ENCODE peak calls at places on chromosomes 11 and 22, in eight cellular contexts. H is frontal cortex; J is substantia nigra; L is NCI-H1436 treated with DMSO at 0.1 percent for 48 hours; F is effector memory CD4-positive, alpha-beta T cell; G is activated T-cell treated with anti-CD3 and anti-CD28 coated beads for 1 hour; E is DMS153; M is IMR-90. K is an unnamed sample.

GRCh38 chr11:68859123-68859522 is 17.4 kb upstream of the CPT1A start:
- DNase-seq in J (no peak), F (no peak), M (no peak), G (no peak), L (no peak), H (no peak), E (no peak), K (no peak)

GRCh38 chr22:43343262-43343988 is at the start of gene SCUBE1:
- DNase-seq in H (peak), E (peak), L (peak), M (no peak), F (peak), G (peak), J (no peak), K (peak)

GRCh38 chr22:46029574-46030200 is 52.7 kb upstream of the WNT7B start:
- DNase-seq in L (no peak), J (no peak), M (no peak), H (no peak), E (no peak), F (no peak), G (no peak), K (no peak)

GRCh38 chr11:35038211-35038930 is 100.6 kb upstream of the CD44 start:
- DNase-seq in J (no peak), E (no peak), F (no peak), M (no peak), L (no peak), H (no peak), G (no peak), K (no peak)

GRCh38 chr11:62147545-62147944 is 23.7 kb downstream of the INCENP start:
- DNase-seq in M (no peak), H (no peak), G (no peak), J (no peak), F (no peak), E (no peak), L (no peak), K (no peak)

GRCh38 chr11:126163074-126163700 is 48.3 kb downstream of the RPUSD4 start:
- DNase-seq in G (no peak), J (no peak), L (no peak), F (no peak), H (no peak), E (no peak), M (peak), K (no peak)

GRCh38 chr11:94459576-94459975 is 34.1 kb downstream of the MRE11 start:
- DNase-seq in J (no peak), G (no peak), L (no peak), E (no peak), H (no peak), M (no peak), F (no peak), K (no peak)

GRCh38 chr22:37498289-37498909 is 12.2 kb upstream of the MFNG start:
- DNase-seq in J (no peak), H (no peak), M (no peak), F (peak), L (no peak), E (no peak), G (peak), K (peak)

GRCh38 chr22:38843201-38843715 is 570 bp downstream of the NPTXR start:
- DNase-seq in E (peak), L (no peak), M (peak), F (peak), H (peak), G (peak), J (no peak), K (peak)

GRCh38 chr22:49683032-49683431 is 144.6 kb downstream of the BRD1 start:
- DNase-seq in E (no peak), H (no peak), M (no peak), L (no peak), F (no peak), G (no peak), J (no peak), K (no peak)

GRCh38 chr11:73667906-73668305 is 21.5 kb downstream of the PLEKHB1 start:
- DNase-seq in E (no peak), F (no peak), H (no peak), L (no peak), G (no peak), J (no peak), M (peak), K (no peak)

GRCh38 chr11:36566407-36567053 is 1.3 kb upstream of the RAG1 start:
- DNase-seq in F (no peak), M (no peak), L (no peak), H (no peak), G (no peak), E (no peak), J (no peak), K (no peak)

GRCh38 chr11:132228756-132229325 is 858.4 kb downstream of the NTM start:
- DNase-seq in F (no peak), J (no peak), H (no peak), G (no peak), L (no peak), M (peak), E (no peak), K (no peak)

GRCh38 chr11:1479678-1480118 is 6.9 kb downstream of the MOB2 start:
- DNase-seq in G (no peak), M (no peak), F (no peak), J (no peak), L (no peak), E (no peak), H (no peak), K (no peak)

GRCh38 chr11:75858613-75859012 is 43.6 kb downstream of the UVRAG start:
- DNase-seq in F (no peak), G (no peak), H (no peak), E (no peak), L (no peak), J (no peak), M (peak), K (no peak)

GRCh38 chr11:69002743-69003231 is 10.3 kb downstream of the MRGPRF start:
- DNase-seq in E (no peak), L (no peak), H (no peak), M (no peak), J (no peak), G (no peak), F (no peak), K (no peak)

GRCh38 chr11:34680918-34681554 is 60.1 kb downstream of the EHF start:
- DNase-seq in E (peak), F (no peak), M (peak), J (no peak), G (no peak), H (no peak), L (no peak), K (no peak)

GRCh38 chr11:76698321-76699043 is 27.9 kb upstream of the LRRC32 start:
- DNase-seq in G (no peak), M (no peak), E (no peak), F (no peak), L (no peak), H (no peak), J (no peak), K (no peak)

GRCh38 chr11:94455861-94456260 is 37.8 kb downstream of the MRE11 start:
- DNase-seq in M (no peak), F (no peak), G (no peak), E (no peak), J (no peak), L (no peak), H (no peak), K (no peak)

GRCh38 chr11:112292785-112293407 is 32.2 kb upstream of the PLET1 start:
- DNase-seq in L (no peak), F (no peak), H (no peak), E (no peak), M (peak), G (no peak), J (no peak), K (no peak)

GRCh38 chr11:88174627-88175003 is 628 bp downstream of the RAB38 start:
- DNase-seq in H (no peak), L (no peak), J (no peak), M (peak), E (no peak), G (no peak), F (no peak), K (no peak)

GRCh38 chr11:96465537-96465936 is 75.7 kb downstream of the JRKL start:
- DNase-seq in E (no peak), F (no peak), J (no peak), G (no peak), L (no peak), H (no peak), M (no peak), K (no peak)

GRCh38 chr11:100072131-100072530 is 615.0 kb upstream of the ARHGAP42 start:
- DNase-seq in G (no peak), E (no peak), M (no peak), F (no peak), L (no peak), J (no peak), H (no peak), K (no peak)

GRCh38 chr11:58618215-58618614 is 4.2 kb upstream of the CNTF start:
- DNase-seq in F (no peak), H (no peak), L (no peak), G (no peak), E (no peak), M (no peak), J (no peak), K (no peak)

GRCh38 chr22:18954941-18955571 is 19.0 kb upstream of the PRODH start:
- DNase-seq in G (no peak), J (no peak), L (no peak), M (no peak), E (no peak), H (no peak), F (no peak), K (no peak)

K was measured in memory B cell.